ENCODE peak calls at places on chromosome 20, in ten cellular contexts. E, C, X, K, N, T, D, A, Y and W are unnamed samples.

GRCh38 chr20:53922901-53923314 is 147.5 kb downstream of the BCAS1 start:
- DNase-seq in C (no peak), E (peak; percentile 90), T (no peak), D (peak; percentile 19), Y (no peak), X (peak; percentile 58), K (no peak), A (peak; percentile 71), N (peak; percentile 52), W (no peak)

GRCh38 chr20:38685853-38686473 is 38.3 kb upstream of the SLC32A1 start:
- DNase-seq in Y (no peak), E (no peak), A (peak; percentile 14), D (peak; percentile 1), K (peak; percentile 65), T (no peak), X (peak; percentile 66), N (peak; percentile 69), C (peak; percentile 71), W (peak; percentile 67)

GRCh38 chr20:56439784-56440291 is 27.8 kb downstream of the CASS4 start:
- DNase-seq in K (no peak), D (no peak), X (peak; percentile 95), Y (no peak), T (no peak), C (peak; percentile 64), E (no peak), A (no peak), N (peak; percentile 99), W (peak; percentile 62)

GRCh38 chr20:47878601-47879004 is 93.3 kb upstream of the SULF2 start:
- DNase-seq in T (no peak), Y (no peak), A (no peak), N (peak; percentile 43), E (no peak), D (no peak), C (no peak), X (no peak), K (no peak), W (no peak)

GRCh38 chr20:21613512-21613911 is 92.0 kb upstream of the PAX1 start:
- DNase-seq in E (no peak), D (no peak), Y (no peak), N (no peak), A (no peak), C (no peak), T (no peak), X (no peak), K (peak; percentile 77), W (peak; percentile 20)

GRCh38 chr20:667351-668034 is 8.1 kb downstream of the SCRT2 start:
- DNase-seq in T (no peak), A (no peak), Y (peak; percentile 94), C (peak; percentile 83), D (peak; percentile 27), N (peak; percentile 46), K (no peak), X (peak; percentile 70), E (no peak), W (peak; percentile 50)

GRCh38 chr20:64080013-64080812 is at the start of gene OPRL1:
- DNase-seq in D (no peak), C (peak; percentile 58), K (peak; percentile 37), Y (peak; percentile 96), X (no peak), E (peak; percentile 52), T (no peak), A (peak; percentile 67), N (peak; percentile 35), W (peak; percentile 55)

GRCh38 chr20:2871111-2871465 is 2.2 kb upstream of the PTPRA start:
- DNase-seq in D (no peak), T (no peak), X (no peak), E (peak; percentile 27), A (no peak), Y (no peak), C (no peak), K (no peak), N (peak; percentile 27), W (no peak)

GRCh38 chr20:41173791-41174341 is 36.5 kb downstream of the PLCG1 start:
- DNase-seq in T (no peak), K (no peak), D (no peak), A (no peak), C (no peak), N (no peak), E (no peak), Y (no peak), X (no peak), W (peak; percentile 62)